ENCODE peak calls at places on chromosomes 11 and 22, in seven cellular contexts. One of them, this sample, is unnamed.

GRCh38 chr11:37264783-37265182 is 666.7 kb upstream of the RAG2 start:
- DNase-seq in fibroblast of lung: no peak
- DNase-seq in chondrocyte: no peak
- DNase-seq in lower lobe of right lung: no peak
- DNase-seq in astrocyte of the cerebellum: no peak
- DNase-seq in endothelial cell of umbilical vein: no peak
- DNase-seq in thoracic aorta: no peak
- DNase-seq in this sample: no peak

GRCh38 chr11:115919341-115920086 is 415.3 kb upstream of the CADM1 start:
- DNase-seq in fibroblast of lung: peak
- DNase-seq in chondrocyte: no peak
- DNase-seq in lower lobe of right lung: no peak
- DNase-seq in astrocyte of the cerebellum: no peak
- DNase-seq in endothelial cell of umbilical vein: no peak
- DNase-seq in thoracic aorta: no peak
- DNase-seq in this sample: no peak

GRCh38 chr11:118820412-118821357 is 29.7 kb upstream of the DDX6 start:
- DNase-seq in fibroblast of lung: peak
- DNase-seq in chondrocyte: no peak
- DNase-seq in lower lobe of right lung: peak
- DNase-seq in astrocyte of the cerebellum: peak
- DNase-seq in endothelial cell of umbilical vein: no peak
- DNase-seq in thoracic aorta: peak
- DNase-seq in this sample: peak

GRCh38 chr11:830295-831131 is 2.2 kb upstream of the CD151 start:
- DNase-seq in fibroblast of lung: peak
- DNase-seq in chondrocyte: no peak
- DNase-seq in lower lobe of right lung: peak
- DNase-seq in astrocyte of the cerebellum: no peak
- DNase-seq in endothelial cell of umbilical vein: peak
- DNase-seq in thoracic aorta: no peak
- DNase-seq in this sample: peak

GRCh38 chr11:23903044-23903704 is 593.7 kb upstream of the LUZP2 start:
- DNase-seq in fibroblast of lung: peak
- DNase-seq in chondrocyte: no peak
- DNase-seq in lower lobe of right lung: no peak
- DNase-seq in astrocyte of the cerebellum: peak
- DNase-seq in endothelial cell of umbilical vein: peak
- DNase-seq in thoracic aorta: no peak
- DNase-seq in this sample: no peak

GRCh38 chr11:3219281-3219892 is 774 bp upstream of the MRGPRG start:
- DNase-seq in fibroblast of lung: no peak
- DNase-seq in chondrocyte: no peak
- DNase-seq in lower lobe of right lung: peak
- DNase-seq in astrocyte of the cerebellum: no peak
- DNase-seq in endothelial cell of umbilical vein: no peak
- DNase-seq in thoracic aorta: no peak
- DNase-seq in this sample: no peak

GRCh38 chr11:69912161-69912910 is 93.1 kb upstream of the FGF3 start:
- DNase-seq in fibroblast of lung: no peak
- DNase-seq in chondrocyte: peak
- DNase-seq in lower lobe of right lung: peak
- DNase-seq in astrocyte of the cerebellum: no peak
- DNase-seq in endothelial cell of umbilical vein: no peak
- DNase-seq in thoracic aorta: no peak
- DNase-seq in this sample: peak

GRCh38 chr11:29751618-29752017 is 265.2 kb downstream of the KCNA4 start:
- DNase-seq in fibroblast of lung: no peak
- DNase-seq in chondrocyte: no peak
- DNase-seq in lower lobe of right lung: no peak
- DNase-seq in astrocyte of the cerebellum: no peak
- DNase-seq in endothelial cell of umbilical vein: no peak
- DNase-seq in thoracic aorta: no peak
- DNase-seq in this sample: no peak

GRCh38 chr22:26574001-26574723 is 15.8 kb downstream of the TPST2 start:
- DNase-seq in fibroblast of lung: no peak
- DNase-seq in chondrocyte: no peak
- DNase-seq in lower lobe of right lung: no peak
- DNase-seq in astrocyte of the cerebellum: no peak
- DNase-seq in endothelial cell of umbilical vein: no peak
- DNase-seq in thoracic aorta: no peak
- DNase-seq in this sample: peak

GRCh38 chr11:68329993-68330699 is 17.8 kb downstream of the LRP5 start:
- DNase-seq in fibroblast of lung: peak
- DNase-seq in chondrocyte: no peak
- DNase-seq in lower lobe of right lung: no peak
- DNase-seq in astrocyte of the cerebellum: no peak
- DNase-seq in endothelial cell of umbilical vein: no peak
- DNase-seq in thoracic aorta: no peak
- DNase-seq in this sample: no peak

GRCh38 chr22:48528221-48528915 is 1299.3 kb downstream of the BRD1 start:
- DNase-seq in fibroblast of lung: no peak
- DNase-seq in chondrocyte: no peak
- DNase-seq in lower lobe of right lung: peak
- DNase-seq in astrocyte of the cerebellum: no peak
- DNase-seq in endothelial cell of umbilical vein: no peak
- DNase-seq in thoracic aorta: no peak
- DNase-seq in this sample: no peak

GRCh38 chr11:44842219-44842618 is 108.5 kb downstream of the TP53I11 start:
- DNase-seq in fibroblast of lung: peak
- DNase-seq in chondrocyte: no peak
- DNase-seq in lower lobe of right lung: no peak
- DNase-seq in astrocyte of the cerebellum: peak
- DNase-seq in endothelial cell of umbilical vein: no peak
- DNase-seq in thoracic aorta: no peak
- DNase-seq in this sample: no peak

GRCh38 chr11:10650630-10651029 is 42.9 kb downstream of the IRAG1 start:
- DNase-seq in fibroblast of lung: no peak
- DNase-seq in chondrocyte: no peak
- DNase-seq in lower lobe of right lung: no peak
- DNase-seq in astrocyte of the cerebellum: no peak
- DNase-seq in endothelial cell of umbilical vein: no peak
- DNase-seq in thoracic aorta: no peak
- DNase-seq in this sample: no peak

GRCh38 chr22:31768422-31769059 is 14.7 kb downstream of the DEPDC5 start:
- DNase-seq in fibroblast of lung: no peak
- DNase-seq in chondrocyte: no peak
- DNase-seq in lower lobe of right lung: no peak
- DNase-seq in astrocyte of the cerebellum: no peak
- DNase-seq in endothelial cell of umbilical vein: no peak
- DNase-seq in thoracic aorta: no peak
- DNase-seq in this sample: no peak

GRCh38 chr11:23569134-23569533 is 708.9 kb upstream of the CCDC179 start:
- DNase-seq in fibroblast of lung: peak
- DNase-seq in chondrocyte: no peak
- DNase-seq in lower lobe of right lung: no peak
- DNase-seq in astrocyte of the cerebellum: no peak
- DNase-seq in endothelial cell of umbilical vein: no peak
- DNase-seq in thoracic aorta: no peak
- DNase-seq in this sample: no peak

GRCh38 chr11:15923169-15923568 is 433.2 kb downstream of the SOX6 start:
- DNase-seq in fibroblast of lung: no peak
- DNase-seq in chondrocyte: no peak
- DNase-seq in lower lobe of right lung: no peak
- DNase-seq in astrocyte of the cerebellum: no peak
- DNase-seq in endothelial cell of umbilical vein: no peak
- DNase-seq in thoracic aorta: no peak
- DNase-seq in this sample: no peak

DNA sequence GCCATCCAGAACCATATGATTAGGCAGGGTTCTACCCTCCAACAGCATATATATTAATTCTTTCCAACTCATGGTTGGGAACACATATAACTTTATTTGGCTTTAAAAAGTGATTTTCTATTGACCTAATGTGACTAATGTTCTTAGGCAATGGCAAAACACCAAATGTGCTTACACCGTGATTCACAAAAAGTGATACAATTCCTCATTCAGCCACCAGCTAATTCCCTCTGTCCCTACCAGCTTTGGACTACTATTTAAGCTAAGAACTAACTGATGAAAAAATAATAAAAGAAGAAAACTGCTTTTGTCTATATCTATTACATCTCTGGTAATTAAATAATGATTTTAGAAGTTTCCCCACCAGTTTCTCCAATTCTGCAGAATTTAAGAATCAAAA is 4.7 kb downstream of the CTSC start:
- DNase-seq in fibroblast of lung: no peak
- DNase-seq in chondrocyte: no peak
- DNase-seq in lower lobe of right lung: no peak
- DNase-seq in astrocyte of the cerebellum: no peak
- DNase-seq in endothelial cell of umbilical vein: no peak
- DNase-seq in thoracic aorta: no peak
- DNase-seq in this sample: no peak
- TF ChIP-seq CTCF in fibroblast of lung: no peak
- TF ChIP-seq CTCF in chondrocyte: no peak
- TF ChIP-seq CTCF in lower lobe of right lung: no peak
- TF ChIP-seq CTCF in astrocyte of the cerebellum: no peak
- TF ChIP-seq CTCF in endothelial cell of umbilical vein: no peak
- TF ChIP-seq CTCF in thoracic aorta: no peak
- TF ChIP-seq CTCF in this sample: no peak

DNA sequence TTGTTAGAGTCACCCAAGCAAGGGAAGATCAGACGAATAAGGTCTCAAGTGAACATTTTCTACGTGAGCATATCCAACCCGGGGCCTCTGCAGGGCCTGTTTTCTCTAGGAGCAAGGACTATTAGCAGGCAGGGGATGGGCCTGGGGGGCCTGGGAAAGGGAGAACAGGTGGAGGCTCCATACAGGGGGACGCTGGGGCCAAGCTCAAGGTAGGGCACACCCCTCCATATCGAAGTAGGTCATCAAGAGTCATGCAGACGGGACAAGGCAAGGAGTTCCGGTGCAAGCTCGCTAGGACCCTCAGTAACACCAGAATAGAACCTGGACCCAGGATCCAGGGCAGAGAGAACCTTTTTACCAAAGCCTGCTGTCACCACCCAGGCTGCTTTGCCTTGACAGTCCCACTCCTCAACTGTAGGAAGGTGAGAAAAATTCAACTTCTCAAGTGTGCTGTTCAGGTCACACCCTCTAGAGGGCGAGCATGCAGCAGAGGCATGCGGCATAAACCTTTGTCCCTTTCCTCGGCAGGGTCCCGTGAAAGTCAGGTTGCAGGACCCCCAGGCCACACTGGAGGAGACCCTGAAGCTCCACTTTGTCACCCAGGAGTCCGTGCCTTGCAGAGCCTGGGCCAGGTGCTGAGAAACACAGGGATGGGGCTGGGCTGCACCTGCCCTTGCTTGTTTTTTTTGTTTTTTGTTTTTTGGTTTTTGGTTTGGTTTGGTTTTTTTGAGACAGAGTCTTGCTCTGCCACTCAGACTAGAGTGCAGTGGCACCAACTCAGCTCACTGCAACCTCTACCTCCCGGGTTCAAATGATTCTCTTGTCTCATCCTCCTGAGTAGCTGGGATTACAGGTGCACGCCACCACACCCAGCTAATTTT is 8.6 kb upstream of the APOBEC3B start:
- DNase-seq in fibroblast of lung: peak
- DNase-seq in chondrocyte: peak
- DNase-seq in lower lobe of right lung: no peak
- DNase-seq in astrocyte of the cerebellum: no peak
- DNase-seq in endothelial cell of umbilical vein: peak
- DNase-seq in thoracic aorta: no peak
- DNase-seq in this sample: peak
- TF ChIP-seq CTCF in fibroblast of lung: peak
- TF ChIP-seq CTCF in chondrocyte: peak
- TF ChIP-seq CTCF in lower lobe of right lung: peak
- TF ChIP-seq CTCF in astrocyte of the cerebellum: peak
- TF ChIP-seq CTCF in endothelial cell of umbilical vein: peak
- TF ChIP-seq CTCF in thoracic aorta: peak
- TF ChIP-seq CTCF in this sample: no peak

GRCh38 chr22:24247564-24248344 is 2.9 kb upstream of the GGT5 start:
- DNase-seq in fibroblast of lung: peak
- DNase-seq in chondrocyte: peak
- DNase-seq in lower lobe of right lung: peak
- DNase-seq in astrocyte of the cerebellum: peak
- DNase-seq in endothelial cell of umbilical vein: peak
- DNase-seq in thoracic aorta: peak
- DNase-seq in this sample: peak
- TF ChIP-seq CTCF in fibroblast of lung: peak
- TF ChIP-seq CTCF in chondrocyte: peak
- TF ChIP-seq CTCF in lower lobe of right lung: peak
- TF ChIP-seq CTCF in astrocyte of the cerebellum: peak
- TF ChIP-seq CTCF in endothelial cell of umbilical vein: peak
- TF ChIP-seq CTCF in thoracic aorta: peak
- TF ChIP-seq CTCF in this sample: peak

GRCh38 chr11:26843539-26843938 is 121.7 kb upstream of the SLC5A12 start:
- DNase-seq in fibroblast of lung: no peak
- DNase-seq in chondrocyte: no peak
- DNase-seq in lower lobe of right lung: no peak
- DNase-seq in astrocyte of the cerebellum: no peak
- DNase-seq in endothelial cell of umbilical vein: no peak
- DNase-seq in thoracic aorta: no peak
- DNase-seq in this sample: no peak
- TF ChIP-seq CTCF in fibroblast of lung: no peak
- TF ChIP-seq CTCF in chondrocyte: no peak
- TF ChIP-seq CTCF in lower lobe of right lung: no peak
- TF ChIP-seq CTCF in astrocyte of the cerebellum: no peak
- TF ChIP-seq CTCF in endothelial cell of umbilical vein: no peak
- TF ChIP-seq CTCF in thoracic aorta: no peak
- TF ChIP-seq CTCF in this sample: no peak

This sample was measured in spleen.